ENCODE peak calls at places on chromosomes 13 and 19, in six cellular contexts. M is neuronal stem cell, J is IMR-90, Z is H1, K is mesenchymal stem cell, A is trophoblast cell. O is an unnamed sample.

GRCh38 chr13:50129065-50129922 is 114.0 kb downstream of the KCNRG start:
- DNase-seq in Z (peak; percentile 65), J (no peak), K (peak; percentile 23), A (no peak), M (peak; percentile 33), O (no peak)

GRCh38 chr13:51770681-51771417 is 33.1 kb downstream of the DHRS12 start:
- DNase-seq in J (no peak), A (no peak), Z (no peak), K (no peak), M (no peak), O (no peak)

GRCh38 chr13:45662122-45662521 is 40.0 kb upstream of the CBY2 start:
- DNase-seq in K (no peak), M (no peak), Z (no peak), J (no peak), A (no peak), O (no peak)

GRCh38 chr19:12314553-12314952 is 18.9 kb downstream of the ZNF563 start:
- DNase-seq in M (no peak), A (no peak), K (no peak), J (no peak), Z (no peak), O (no peak)

GRCh38 chr13:73220966-73221720 is 162.3 kb downstream of the KLF5 start:
- DNase-seq in A (peak; percentile 85), K (peak; percentile 19), J (peak; percentile 41), Z (no peak), M (no peak), O (no peak)

GRCh38 chr19:7415163-7415856 is 66.6 kb downstream of the ARHGEF18 start:
- DNase-seq in K (peak; percentile 97), Z (no peak), J (peak; percentile 86), M (no peak), A (no peak), O (no peak)

GRCh38 chr19:648904-649733 is 9.4 kb downstream of the FGF22 start:
- DNase-seq in A (no peak), J (no peak), K (no peak), M (no peak), Z (no peak), O (no peak)

GRCh38 chr13:44174769-44175425 is 198.7 kb upstream of the SERP2 start:
- DNase-seq in J (peak; percentile 76), Z (no peak), A (peak; percentile 70), K (peak; percentile 74), M (no peak), O (no peak)

GRCh38 chr19:1122972-1123363 is 19.2 kb downstream of the GPX4 start:
- DNase-seq in A (peak; percentile 55), M (peak; percentile 57), Z (peak; percentile 100), K (peak; percentile 70), J (peak; percentile 56), O (peak; percentile 90)

GRCh38 chr13:33355470-33355869 is 69.9 kb upstream of the STARD13 start:
- DNase-seq in K (peak; percentile 77), A (no peak), M (no peak), J (peak; percentile 55), Z (no peak), O (no peak)

GRCh38 chr19:29537181-29537580 is 11.4 kb downstream of the VSTM2B start:
- DNase-seq in M (no peak), J (no peak), Z (peak; percentile 14), A (no peak), K (no peak), O (peak; percentile 12)

GRCh38 chr13:40987606-40988280 is 31.4 kb downstream of the ELF1 start:
- DNase-seq in A (no peak), J (peak; percentile 61), M (no peak), K (no peak), Z (no peak), O (no peak)

GRCh38 chr19:46133101-46133627 is 8.7 kb upstream of the IGFL3 start:
- DNase-seq in A (peak; percentile 35), J (peak; percentile 97), Z (peak; percentile 57), K (peak; percentile 87), M (peak; percentile 83), O (peak; percentile 88)

GRCh38 chr19:46134527-46134926 is 10.0 kb upstream of the IGFL3 start:
- DNase-seq in A (peak; percentile 47), K (peak; percentile 55), J (peak; percentile 65), M (no peak), Z (no peak), O (no peak)

GRCh38 chr19:46132508-46133100 is 8.1 kb upstream of the IGFL3 start:
- DNase-seq in J (no peak), K (no peak), M (no peak), A (no peak), Z (no peak), O (no peak)

GRCh38 chr19:46131485-46132143 is 7.1 kb upstream of the IGFL3 start:
- DNase-seq in Z (no peak), A (no peak), J (no peak), K (no peak), M (no peak), O (no peak)

DNA sequence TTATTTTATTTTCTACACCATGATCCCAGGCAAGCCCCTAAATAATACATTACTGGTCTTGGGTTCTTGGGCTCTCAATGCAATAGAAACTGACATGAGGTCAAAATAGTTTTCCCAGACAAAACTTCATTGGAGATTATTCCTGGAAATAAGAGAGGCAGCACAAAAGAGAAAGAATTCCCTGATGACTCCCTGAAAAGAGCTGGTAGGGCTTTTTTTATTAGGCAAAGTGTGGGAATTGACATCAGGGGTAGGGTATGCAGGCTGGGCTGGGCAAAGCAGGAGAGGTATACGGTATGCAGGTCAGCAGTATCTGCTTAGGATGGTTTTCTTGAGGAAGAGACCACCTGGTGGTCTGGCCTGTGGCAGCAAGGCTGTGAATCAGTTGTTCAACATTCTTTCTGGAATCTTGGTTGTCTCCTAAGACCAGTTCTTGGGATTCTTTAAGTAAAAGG is 9.3 kb upstream of the IGFL3 start:
- DNase-seq in J (no peak), Z (no peak), K (no peak), M (no peak), A (peak; percentile 90), O (peak; percentile 65)
- H2BK5ac ChIP-seq in J (peak overlapping the region; percentile 100), Z (peak overlapping the region; percentile 99), K (peak overlapping the region; percentile 100), M (peak overlapping the region; percentile 63), A (peak overlapping the region; percentile 100), O (peak overlapping the region; percentile 31)

GRCh38 chr13:64672751-64673150 is 2557.4 kb downstream of the PCDH9 start:
- DNase-seq in Z (no peak), K (no peak), M (no peak), A (no peak), J (peak; percentile 7), O (no peak)
- H3K4me2 ChIP-seq in Z (no peak overlapping the region), K (no peak overlapping the region), M (no peak overlapping the region), A (no peak overlapping the region), J (no peak overlapping the region), O (no peak overlapping the region)

GRCh38 chr19:36136975-36137686 is 2.7 kb upstream of the CAPNS1 start:
- DNase-seq in K (no peak), M (no peak), Z (no peak), J (peak; percentile 23), A (peak; percentile 10), O (no peak)
- H2AFZ ChIP-seq in K (no peak overlapping the region), M (no peak overlapping the region), Z (no peak overlapping the region), J (peak overlapping the region; percentile 72), A (no peak overlapping the region), O (no peak overlapping the region)

GRCh38 chr13:80817979-80818378 is 477.1 kb upstream of the SPRY2 start:
- DNase-seq in Z (no peak), M (no peak), K (no peak), J (no peak), A (no peak), O (no peak)
- H2BK5ac ChIP-seq in Z (no peak overlapping the region), M (no peak overlapping the region), K (no peak overlapping the region), J (no peak overlapping the region), A (no peak overlapping the region), O (no peak overlapping the region)